ENCODE peak calls at places on chromosomes 6 and 20, in seven cellular contexts. S is lower leg skin; E is GM20000; Q is colonic mucosa; N is HS-27A; A is activated CD4-positive, CD25-positive, alpha-beta regulatory T cell; C is lung microvascular endothelial cell. F is an unnamed sample.

GRCh38 chr6:82954937-82955577 is 110.6 kb downstream of the UBE3D start:
- DNase-seq in S (no peak), E (no peak), Q (no peak), N (no peak), A (no peak), C (peak; percentile 32), F (no peak)

GRCh38 chr20:18666803-18667460 is 79.1 kb downstream of the DTD1 start:
- DNase-seq in S (peak; percentile 68), E (no peak), Q (no peak), N (no peak), A (no peak), C (no peak), F (peak; percentile 34)

GRCh38 chr20:47493954-47494293 is 7.8 kb upstream of the NCOA3 start:
- DNase-seq in S (no peak), E (no peak), Q (peak; percentile 61), N (no peak), A (no peak), C (no peak), F (no peak)

GRCh38 chr6:54026652-54027400 is 84.4 kb upstream of the MLIP start:
- DNase-seq in S (no peak), E (no peak), Q (no peak), N (no peak), A (no peak), C (no peak), F (peak; percentile 15)

GRCh38 chr20:38804682-38805501 is 605 bp upstream of the PPP1R16B start:
- DNase-seq in S (peak; percentile 86), E (peak; percentile 74), Q (peak; percentile 27), N (no peak), A (peak; percentile 71), C (peak; percentile 89), F (peak; percentile 40)

GRCh38 chr20:346640-347316 is at the start of gene NRSN2:
- DNase-seq in S (peak; percentile 92), E (peak; percentile 89), Q (peak; percentile 70), N (no peak), A (peak; percentile 13), C (peak; percentile 58), F (peak; percentile 72)

GRCh38 chr20:9344080-9344920 is 170.1 kb upstream of the LAMP5 start:
- DNase-seq in S (no peak), E (no peak), Q (no peak), N (no peak), A (no peak), C (peak; percentile 54), F (peak; percentile 70)

GRCh38 chr6:116410945-116411623 is 40.3 kb downstream of the DSE start:
- DNase-seq in S (no peak), E (no peak), Q (no peak), N (no peak), A (no peak), C (peak; percentile 31), F (peak; percentile 76)

F was measured in cardiac muscle cell.